ENCODE peak calls at places on chromosomes 3 and 15, in four cellular contexts. One of them, this sample, is unnamed.

GRCh38 chr3:141275032-141275422 is 43.4 kb downstream of the PXYLP1 start:
- DNase-seq in activated effector memory CD4-positive, alpha-beta T cell treated with anti-CD3 and anti-CD28 coated beads, Interleukin-2, amount 50 U/mL, for 16 hours: no peak
- DNase-seq in tibial nerve: no peak
- DNase-seq in astrocyte: peak
- DNase-seq in this sample: no peak

GRCh38 chr15:41115088-41115651 is 910 bp downstream of the INO80 start:
- DNase-seq in tibial nerve: no peak
- DNase-seq in activated effector memory CD4-positive, alpha-beta T cell treated with anti-CD3 and anti-CD28 coated beads, Interleukin-2, amount 50 U/mL, for 16 hours: no peak
- DNase-seq in astrocyte: peak
- DNase-seq in this sample: no peak

GRCh38 chr3:146262711-146263110 is 11.8 kb upstream of the PLSCR4 start:
- DNase-seq in tibial nerve: no peak
- DNase-seq in activated effector memory CD4-positive, alpha-beta T cell treated with anti-CD3 and anti-CD28 coated beads, Interleukin-2, amount 50 U/mL, for 16 hours: no peak
- DNase-seq in astrocyte: no peak
- DNase-seq in this sample: no peak

GRCh38 chr3:100988080-100988479 is 5.1 kb downstream of the ABI3BP start:
- DNase-seq in activated effector memory CD4-positive, alpha-beta T cell treated with anti-CD3 and anti-CD28 coated beads, Interleukin-2, amount 50 U/mL, for 16 hours: no peak
- DNase-seq in tibial nerve: no peak
- DNase-seq in astrocyte: no peak
- DNase-seq in this sample: no peak

GRCh38 chr15:90553248-90553745 is 23.6 kb downstream of the CRTC3 start:
- DNase-seq in activated effector memory CD4-positive, alpha-beta T cell treated with anti-CD3 and anti-CD28 coated beads, Interleukin-2, amount 50 U/mL, for 16 hours: no peak
- DNase-seq in tibial nerve: no peak
- DNase-seq in astrocyte: peak
- DNase-seq in this sample: no peak

GRCh38 chr3:172317984-172318383 is 130.3 kb downstream of the GHSR start:
- DNase-seq in astrocyte: peak
- DNase-seq in activated effector memory CD4-positive, alpha-beta T cell treated with anti-CD3 and anti-CD28 coated beads, Interleukin-2, amount 50 U/mL, for 16 hours: no peak
- DNase-seq in tibial nerve: no peak
- DNase-seq in this sample: peak

GRCh38 chr3:65356331-65357286 is 668.8 kb upstream of the ADAMTS9 start:
- DNase-seq in activated effector memory CD4-positive, alpha-beta T cell treated with anti-CD3 and anti-CD28 coated beads, Interleukin-2, amount 50 U/mL, for 16 hours: no peak
- DNase-seq in astrocyte: no peak
- DNase-seq in tibial nerve: no peak
- DNase-seq in this sample: no peak

GRCh38 chr15:82803793-82804574 is 1.9 kb downstream of the FSD2 start:
- DNase-seq in activated effector memory CD4-positive, alpha-beta T cell treated with anti-CD3 and anti-CD28 coated beads, Interleukin-2, amount 50 U/mL, for 16 hours: no peak
- DNase-seq in tibial nerve: no peak
- DNase-seq in astrocyte: no peak
- DNase-seq in this sample: no peak

GRCh38 chr15:49978171-49978570 is 140.9 kb downstream of the ATP8B4 start:
- DNase-seq in activated effector memory CD4-positive, alpha-beta T cell treated with anti-CD3 and anti-CD28 coated beads, Interleukin-2, amount 50 U/mL, for 16 hours: no peak
- DNase-seq in astrocyte: no peak
- DNase-seq in tibial nerve: no peak
- DNase-seq in this sample: no peak

GRCh38 chr15:47477253-47477652 is 240.1 kb upstream of the SEMA6D start:
- DNase-seq in activated effector memory CD4-positive, alpha-beta T cell treated with anti-CD3 and anti-CD28 coated beads, Interleukin-2, amount 50 U/mL, for 16 hours: no peak
- DNase-seq in astrocyte: no peak
- DNase-seq in tibial nerve: no peak
- DNase-seq in this sample: no peak

GRCh38 chr3:33064929-33065328 is 32.0 kb downstream of the GLB1 start:
- DNase-seq in activated effector memory CD4-positive, alpha-beta T cell treated with anti-CD3 and anti-CD28 coated beads, Interleukin-2, amount 50 U/mL, for 16 hours: peak
- DNase-seq in tibial nerve: no peak
- DNase-seq in astrocyte: no peak
- DNase-seq in this sample: no peak

GRCh38 chr3:99635348-99635747 is 3.0 kb upstream of the COL8A1 start:
- DNase-seq in activated effector memory CD4-positive, alpha-beta T cell treated with anti-CD3 and anti-CD28 coated beads, Interleukin-2, amount 50 U/mL, for 16 hours: no peak
- DNase-seq in astrocyte: no peak
- DNase-seq in tibial nerve: no peak
- DNase-seq in this sample: no peak

GRCh38 chr3:131553495-131554247 is 50.9 kb upstream of the MRPL3 start:
- DNase-seq in tibial nerve: no peak
- DNase-seq in activated effector memory CD4-positive, alpha-beta T cell treated with anti-CD3 and anti-CD28 coated beads, Interleukin-2, amount 50 U/mL, for 16 hours: no peak
- DNase-seq in astrocyte: no peak
- DNase-seq in this sample: no peak

GRCh38 chr3:39456159-39456558 is 11.3 kb upstream of the MOBP start:
- DNase-seq in tibial nerve: no peak
- DNase-seq in activated effector memory CD4-positive, alpha-beta T cell treated with anti-CD3 and anti-CD28 coated beads, Interleukin-2, amount 50 U/mL, for 16 hours: no peak
- DNase-seq in astrocyte: no peak
- DNase-seq in this sample: no peak

GRCh38 chr3:124126446-124127017 is 134.6 kb upstream of the ROPN1 start:
- DNase-seq in activated effector memory CD4-positive, alpha-beta T cell treated with anti-CD3 and anti-CD28 coated beads, Interleukin-2, amount 50 U/mL, for 16 hours: no peak
- DNase-seq in tibial nerve: no peak
- DNase-seq in astrocyte: no peak
- DNase-seq in this sample: no peak

GRCh38 chr15:41494190-41494921 is 682 bp downstream of the ITPKA start:
- DNase-seq in activated effector memory CD4-positive, alpha-beta T cell treated with anti-CD3 and anti-CD28 coated beads, Interleukin-2, amount 50 U/mL, for 16 hours: peak
- DNase-seq in tibial nerve: no peak
- DNase-seq in astrocyte: no peak
- DNase-seq in this sample: no peak

GRCh38 chr3:59056706-59057105 is 6.9 kb upstream of the CFAP20DC start:
- DNase-seq in tibial nerve: no peak
- DNase-seq in activated effector memory CD4-positive, alpha-beta T cell treated with anti-CD3 and anti-CD28 coated beads, Interleukin-2, amount 50 U/mL, for 16 hours: no peak
- DNase-seq in astrocyte: peak
- DNase-seq in this sample: no peak

GRCh38 chr3:44019736-44020135 is 221.9 kb upstream of the TOPAZ1 start:
- DNase-seq in tibial nerve: no peak
- DNase-seq in astrocyte: no peak
- DNase-seq in activated effector memory CD4-positive, alpha-beta T cell treated with anti-CD3 and anti-CD28 coated beads, Interleukin-2, amount 50 U/mL, for 16 hours: no peak
- DNase-seq in this sample: no peak

GRCh38 chr3:139325551-139325950 is 18.3 kb upstream of the MRPS22 start:
- DNase-seq in tibial nerve: no peak
- DNase-seq in astrocyte: no peak
- DNase-seq in activated effector memory CD4-positive, alpha-beta T cell treated with anti-CD3 and anti-CD28 coated beads, Interleukin-2, amount 50 U/mL, for 16 hours: no peak
- DNase-seq in this sample: no peak

GRCh38 chr15:57565326-57565725 is 26.4 kb upstream of the MYZAP start:
- DNase-seq in tibial nerve: no peak
- DNase-seq in activated effector memory CD4-positive, alpha-beta T cell treated with anti-CD3 and anti-CD28 coated beads, Interleukin-2, amount 50 U/mL, for 16 hours: peak
- DNase-seq in astrocyte: no peak
- DNase-seq in this sample: no peak